ENCODE peak calls at places on chromosome 19, in eight cellular contexts. J, K, Z, X, U, G, I and B are unnamed samples.

GRCh38 chr19:18230941-18231734 is 4.9 kb upstream of the PDE4C start:
- DNase-seq in J (no peak), K (no peak), Z (no peak), X (no peak), U (no peak), G (no peak), I (no peak), B (no peak)

GRCh38 chr19:35558400-35559280 is 4.8 kb downstream of the ATP4A start:
- DNase-seq in J (no peak), K (no peak), Z (no peak), X (no peak), U (no peak), G (no peak), I (no peak), B (no peak)

GRCh38 chr19:31118292-31118925 is 230.8 kb downstream of the TSHZ3 start:
- DNase-seq in J (no peak), K (no peak), Z (no peak), X (peak), U (peak), G (no peak), I (no peak), B (no peak)

GRCh38 chr19:13850910-13851753 is 25.8 kb upstream of the NANOS3 start:
- DNase-seq in J (peak), K (peak), Z (peak), X (no peak), U (peak), G (peak), I (peak), B (peak)

GRCh38 chr19:49866933-49867782 is at the start of gene PNKP:
- DNase-seq in J (peak), K (peak), Z (peak), X (peak), U (peak), G (no peak), I (peak), B (peak)

GRCh38 chr19:2494084-2494446 is 18.1 kb downstream of the GADD45B start:
- DNase-seq in J (peak), K (no peak), Z (peak), X (no peak), U (no peak), G (no peak), I (no peak), B (no peak)

GRCh38 chr19:2421581-2422306 is 5.6 kb downstream of the TIMM13 start:
- DNase-seq in J (no peak), K (no peak), Z (no peak), X (no peak), U (no peak), G (no peak), I (no peak), B (no peak)

GRCh38 chr19:12880551-12881171 is 588 bp downstream of the DNASE2 start:
- DNase-seq in J (peak), K (no peak), Z (no peak), X (peak), U (peak), G (no peak), I (no peak), B (no peak)

GRCh38 chr19:35168261-35168660 is 13.7 kb downstream of the FXYD5 start:
- DNase-seq in J (no peak), K (no peak), Z (no peak), X (no peak), U (no peak), G (no peak), I (no peak), B (no peak)

GRCh38 chr19:51387924-51388389 is at the start of gene LIM2:
- DNase-seq in J (no peak), K (no peak), Z (no peak), X (no peak), U (no peak), G (no peak), I (no peak), B (no peak)

GRCh38 chr19:41238244-41238643 is 19.2 kb downstream of the AXL start:
- DNase-seq in J (no peak), K (no peak), Z (no peak), X (no peak), U (no peak), G (no peak), I (no peak), B (no peak)

GRCh38 chr19:46859637-46860124 is 1.1 kb upstream of the ARHGAP35 start:
- DNase-seq in J (peak), K (no peak), Z (peak), X (no peak), U (peak), G (peak), I (peak), B (no peak)

GRCh38 chr19:44943801-44944249 is 1.8 kb downstream of the APOC4 start:
- DNase-seq in J (no peak), K (no peak), Z (no peak), X (no peak), U (peak), G (no peak), I (peak), B (no peak)

GRCh38 chr19:42764836-42765235 is 642 bp downstream of the PSG8 start:
- DNase-seq in J (no peak), K (no peak), Z (no peak), X (no peak), U (no peak), G (no peak), I (no peak), B (no peak)

GRCh38 chr19:6264077-6264445 is 15.7 kb downstream of the MLLT1 start:
- DNase-seq in J (peak), K (no peak), Z (no peak), X (no peak), U (no peak), G (no peak), I (no peak), B (no peak)

GRCh38 chr19:50319156-50319555 is 10.0 kb downstream of the KCNC3 start:
- DNase-seq in J (no peak), K (no peak), Z (no peak), X (no peak), U (no peak), G (no peak), I (no peak), B (no peak)

GRCh38 chr19:45958320-45958719 is 15.3 kb downstream of the NOVA2 start:
- DNase-seq in J (no peak), K (no peak), Z (no peak), X (no peak), U (no peak), G (no peak), I (no peak), B (no peak)

GRCh38 chr19:48654299-48655059 is 8.5 kb upstream of the CA11 start:
- DNase-seq in J (peak), K (no peak), Z (peak), X (no peak), U (no peak), G (peak), I (no peak), B (no peak)

GRCh38 chr19:48890551-48890950 is 8.0 kb downstream of the TULP2 start:
- DNase-seq in J (no peak), K (no peak), Z (no peak), X (no peak), U (no peak), G (no peak), I (no peak), B (no peak)

GRCh38 chr19:43461303-43461702 is 4.1 kb downstream of the LYPD3 start:
- DNase-seq in J (no peak), K (no peak), Z (no peak), X (no peak), U (no peak), G (no peak), I (no peak), B (no peak)

GRCh38 chr19:3413796-3414327 is 47.5 kb downstream of the NFIC start:
- DNase-seq in J (peak), K (no peak), Z (peak), X (no peak), U (no peak), G (no peak), I (no peak), B (no peak)

GRCh38 chr19:51637362-51637978 is 7.3 kb upstream of the SIGLEC5 start:
- DNase-seq in J (no peak), K (no peak), Z (peak), X (no peak), U (no peak), G (no peak), I (no peak), B (no peak)

GRCh38 chr19:6737873-6738725 is 719 bp upstream of the GPR108 start:
- DNase-seq in J (peak), K (peak), Z (no peak), X (peak), U (peak), G (no peak), I (peak), B (no peak)

GRCh38 chr19:5083547-5083965 is 114.6 kb downstream of the KDM4B start:
- DNase-seq in J (peak), K (no peak), Z (no peak), X (no peak), U (no peak), G (no peak), I (peak), B (peak)

DNA sequence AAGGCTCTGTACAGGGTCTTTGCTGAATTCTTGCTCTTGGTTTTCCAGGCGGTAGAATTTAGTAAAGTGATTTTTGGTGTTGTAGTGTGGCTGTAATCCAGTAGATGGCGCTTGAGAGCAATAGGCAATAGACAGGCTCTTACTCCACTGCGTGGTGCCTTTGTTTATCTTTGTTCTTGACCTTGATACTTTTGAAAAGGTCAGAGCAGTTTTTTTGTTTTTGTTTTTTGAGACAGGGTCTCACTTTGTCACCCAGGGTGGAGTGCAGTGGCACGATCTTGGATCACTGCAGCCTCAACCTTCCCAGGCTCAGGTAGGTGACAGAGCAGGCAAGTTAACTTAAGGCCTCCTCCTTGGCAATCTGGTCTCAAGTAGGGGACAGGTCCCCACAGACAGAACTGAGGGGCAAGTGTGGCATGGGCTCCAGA is 12.2 kb upstream of the LILRA5 start:
- DNase-seq in J (peak), K (no peak), Z (peak), X (peak), U (no peak), G (peak), I (no peak), B (no peak)
- TF ChIP-seq CTCF in J (peak), K (peak), Z (peak), X (peak), U (peak), G (peak), I (peak), B (peak)

DNA sequence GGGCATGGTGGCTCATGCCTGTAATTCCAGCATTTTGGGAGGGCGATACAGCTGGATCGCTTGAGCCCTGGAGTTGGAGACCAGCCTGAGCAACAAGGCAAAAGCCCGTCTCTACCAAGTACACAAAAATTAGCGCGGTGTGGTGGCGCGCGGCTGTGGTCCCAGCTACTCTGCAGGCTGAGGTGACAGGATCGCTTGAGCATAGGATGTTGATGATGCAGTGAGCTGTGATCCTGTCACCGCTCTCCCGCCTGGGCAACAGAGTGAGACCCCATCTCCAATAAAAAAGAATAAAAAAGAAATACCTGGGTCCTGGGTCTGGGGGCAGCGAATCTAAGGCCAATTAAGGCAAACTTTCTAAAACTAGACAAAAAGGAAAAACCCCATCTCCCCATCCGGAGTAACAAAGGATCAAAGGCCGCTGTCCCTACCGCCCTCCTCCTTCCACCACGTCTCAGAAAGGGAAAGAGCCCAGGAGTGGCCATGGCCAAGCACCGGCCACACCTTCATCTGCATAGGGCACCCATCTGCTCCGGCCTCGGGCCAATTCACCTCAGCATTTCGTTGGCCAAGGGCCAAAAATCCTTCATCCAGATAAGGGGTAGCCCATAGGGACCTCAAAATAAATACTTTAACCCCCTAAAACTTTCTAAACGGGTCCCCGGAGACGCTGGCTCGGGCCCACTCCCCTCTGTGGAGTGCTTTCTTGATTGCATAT is 845 bp downstream of the ZNF320 start:
- DNase-seq in J (peak), K (no peak), Z (peak), X (peak), U (peak), G (no peak), I (peak), B (peak)
- H3K4me3 ChIP-seq in J (peak), K (peak), Z (peak), X (peak), U (peak), G (peak), I (peak), B (peak)

DNA sequence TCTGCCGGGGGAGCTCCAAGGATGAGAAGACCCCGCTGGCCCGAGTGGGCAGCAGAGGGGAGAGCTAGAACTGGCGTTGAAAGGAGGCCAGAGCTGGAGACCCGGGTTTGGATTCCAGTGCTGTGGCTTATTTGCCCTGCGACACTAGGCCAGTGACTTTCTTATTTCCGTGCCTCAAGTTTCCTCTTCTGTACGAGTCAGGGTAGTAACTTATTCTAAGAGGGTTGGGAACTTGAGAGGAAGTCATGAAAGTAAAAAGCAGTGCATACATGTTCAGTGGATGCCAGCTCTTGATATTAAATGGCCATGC is 670 bp downstream of the FAM32A start:
- DNase-seq in J (no peak), K (no peak), Z (peak), X (peak), U (no peak), G (no peak), I (no peak), B (no peak)
- TF ChIP-seq CTCF in J (no peak), K (peak), Z (peak), X (peak), U (no peak), G (peak), I (no peak), B (no peak)

GRCh38 chr19:27822336-27822735 is 1390.6 kb downstream of the UQCRFS1 start:
- DNase-seq in J (no peak), K (no peak), Z (no peak), X (no peak), U (no peak), G (no peak), I (no peak), B (no peak)

GRCh38 chr19:27828781-27829275 is 1384.1 kb downstream of the UQCRFS1 start:
- DNase-seq in J (no peak), K (no peak), Z (no peak), X (no peak), U (no peak), G (no peak), I (no peak), B (no peak)

GRCh38 chr19:27821418-27822018 is 1391.4 kb downstream of the UQCRFS1 start:
- DNase-seq in J (no peak), K (no peak), Z (no peak), X (no peak), U (no peak), G (no peak), I (no peak), B (no peak)

DNA sequence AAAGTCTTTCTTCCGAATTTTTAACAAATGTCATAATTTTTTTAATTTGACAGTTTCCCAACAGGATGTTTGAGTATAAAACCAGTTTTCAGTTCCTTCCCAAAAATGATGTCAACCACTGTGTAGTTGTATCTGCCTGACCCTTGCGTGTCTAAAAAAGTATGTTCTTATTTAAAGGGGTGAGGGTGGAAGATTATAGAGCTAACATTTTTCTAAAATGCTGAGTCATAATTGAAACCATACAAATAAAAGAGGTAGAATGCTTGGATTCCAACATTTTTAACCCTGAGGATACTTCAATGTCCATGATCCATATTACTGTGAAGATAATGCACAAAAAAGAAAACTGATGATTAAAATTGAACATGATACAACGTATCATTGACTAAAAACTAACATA is 1388.8 kb downstream of the UQCRFS1 start:
- DNase-seq in J (no peak), K (no peak), Z (no peak), X (no peak), U (no peak), G (no peak), I (no peak), B (no peak)
- H3K4me3 ChIP-seq in J (no peak), K (no peak), Z (no peak), X (no peak), U (no peak), G (no peak), I (no peak), B (no peak)